ENCODE peak calls at places on chromosomes 13 and 19, in nine cellular contexts. Q is T-helper 17 cell; F is cardiac muscle cell; I is Peyer's patch; G is CD4-positive, CD25-positive, alpha-beta regulatory T cell; W is left ventricle myocardium inferior; T is trophoblast cell; V is HCT116; U is neuronal stem cell. E is an unnamed sample.

GRCh38 chr13:111167290-111167689 is 52.2 kb downstream of the ARHGEF7 start:
- DNase-seq in Q (no peak), F (no peak), I (no peak), G (no peak), W (no peak), T (no peak), V (no peak), U (no peak), E (no peak)

GRCh38 chr19:5627395-5627904 is 4.6 kb downstream of the SAFB start:
- DNase-seq in Q (no peak), F (no peak), I (peak; percentile 76), G (peak; percentile 56), W (peak; percentile 56), T (no peak), V (no peak), U (no peak), E (no peak)

GRCh38 chr13:92838786-92839185 is 387.8 kb upstream of the GPC6 start:
- DNase-seq in Q (no peak), F (no peak), I (no peak), G (no peak), W (no peak), T (no peak), V (no peak), U (no peak), E (no peak)

GRCh38 chr13:66265446-66265845 is 964.7 kb downstream of the PCDH9 start:
- DNase-seq in Q (no peak), F (no peak), I (no peak), G (no peak), W (no peak), T (no peak), V (no peak), U (no peak), E (no peak)

GRCh38 chr13:25167349-25167748 is 4.7 kb downstream of the AMER2 start:
- DNase-seq in Q (no peak), F (no peak), I (no peak), G (no peak), W (no peak), T (no peak), V (no peak), U (no peak), E (no peak)

GRCh38 chr13:79530270-79530669 is 49.3 kb downstream of the NDFIP2 start:
- DNase-seq in Q (no peak), F (no peak), I (no peak), G (no peak), W (no peak), T (no peak), V (no peak), U (no peak), E (no peak)

GRCh38 chr13:113823771-113824170 is 40.1 kb downstream of the GAS6 start:
- DNase-seq in Q (no peak), F (no peak), I (no peak), G (no peak), W (no peak), T (no peak), V (no peak), U (no peak), E (no peak)

GRCh38 chr13:101059803-101060202 is 356.5 kb downstream of the NALCN start:
- DNase-seq in Q (no peak), F (no peak), I (no peak), G (no peak), W (no peak), T (no peak), V (no peak), U (no peak), E (no peak)

GRCh38 chr13:50162001-50162400 is 146.8 kb downstream of the KCNRG start:
- DNase-seq in Q (no peak), F (no peak), I (no peak), G (no peak), W (no peak), T (no peak), V (no peak), U (no peak), E (no peak)

GRCh38 chr13:50241479-50241878 is 226.2 kb downstream of the KCNRG start:
- DNase-seq in Q (no peak), F (no peak), I (no peak), G (no peak), W (no peak), T (no peak), V (no peak), U (no peak), E (no peak)

GRCh38 chr13:41854758-41855157 is 106.2 kb downstream of the VWA8 start:
- DNase-seq in Q (no peak), F (no peak), I (no peak), G (no peak), W (no peak), T (no peak), V (no peak), U (no peak), E (no peak)

GRCh38 chr19:22532388-22533310 is 101.5 kb upstream of the ZNF492 start:
- DNase-seq in Q (no peak), F (no peak), I (peak; percentile 22), G (no peak), W (peak; percentile 64), T (peak; percentile 49), V (no peak), U (no peak), E (no peak)

GRCh38 chr13:100409132-100409531 is 179.5 kb downstream of the GGACT start:
- DNase-seq in Q (no peak), F (no peak), I (no peak), G (no peak), W (no peak), T (no peak), V (no peak), U (no peak), E (no peak)

GRCh38 chr13:45156565-45157361 is 36.5 kb downstream of the GTF2F2 start:
- DNase-seq in Q (no peak), F (no peak), I (no peak), G (no peak), W (no peak), T (no peak), V (no peak), U (no peak), E (no peak)

GRCh38 chr13:98427331-98427995 is 149.4 kb downstream of the STK24 start:
- DNase-seq in Q (no peak), F (no peak), I (no peak), G (no peak), W (no peak), T (no peak), V (no peak), U (no peak), E (no peak)

GRCh38 chr19:397321-397720 is 11.6 kb downstream of the C2CD4C start:
- DNase-seq in Q (no peak), F (no peak), I (no peak), G (no peak), W (no peak), T (no peak), V (no peak), U (no peak), E (no peak)
- H3K9me3 ChIP-seq in Q (no peaks in the 10 kb centered on the region), F (no peaks in the 10 kb centered on the region), I (no peaks in the 10 kb centered on the region), G (no peaks in the 10 kb centered on the region), W (no peaks in the 10 kb centered on the region), T (peaks cover 14% of the 10 kb centered on the region), V (peaks cover 9% of the 10 kb centered on the region), U (peaks cover 3% of the 10 kb centered on the region), E (no peaks in the 10 kb centered on the region)

DNA sequence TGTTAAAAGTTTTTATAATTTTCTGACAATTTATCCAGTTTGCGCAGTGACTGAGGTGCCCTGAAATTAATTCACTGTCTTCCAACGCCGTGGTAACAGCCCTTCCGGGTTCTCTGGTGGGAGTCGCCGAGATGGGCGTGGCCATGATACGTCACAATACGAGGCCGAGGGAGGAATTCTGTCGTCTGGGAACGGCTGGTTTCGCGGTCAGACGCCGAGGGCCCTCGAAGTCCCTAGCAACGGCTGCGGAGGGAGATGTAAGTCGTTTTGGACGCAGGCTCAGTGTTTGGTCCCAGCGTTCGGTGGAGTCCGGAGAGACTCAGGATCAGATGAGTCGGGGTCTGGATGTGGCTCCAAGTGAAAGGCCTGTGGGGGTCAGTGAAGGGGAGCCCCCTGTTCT is 21.7 kb downstream of the ZNF613 start:
- DNase-seq in Q (no peak), F (no peak), I (no peak), G (no peak), W (peak; percentile 20), T (no peak), V (no peak), U (no peak), E (no peak)
- H3K9me3 ChIP-seq in Q (peaks cover 43% of the 10 kb centered on the region), F (peaks cover 18% of the 10 kb centered on the region), I (peaks cover 11% of the 10 kb centered on the region), G (peaks cover 73% of the 10 kb centered on the region), W (peaks cover 87% of the 10 kb centered on the region), T (peaks cover 21% of the 10 kb centered on the region), V (peaks cover 20% of the 10 kb centered on the region), U (peaks cover 54% of the 10 kb centered on the region), E (peaks cover 53% of the 10 kb centered on the region)

GRCh38 chr19:52946322-52947310 is 16.1 kb downstream of the ZNF816 start:
- DNase-seq in Q (no peak), F (peak; percentile 32), I (no peak), G (no peak), W (peak; percentile 51), T (peak; percentile 91), V (no peak), U (no peak), E (no peak)

GRCh38 chr19:52943884-52944643 is 18.6 kb downstream of the ZNF816 start:
- DNase-seq in Q (no peak), F (no peak), I (no peak), G (no peak), W (no peak), T (peak; percentile 64), V (no peak), U (no peak), E (no peak)

GRCh38 chr19:52949422-52949821 is 13.3 kb downstream of the ZNF816 start:
- DNase-seq in Q (no peak), F (no peak), I (no peak), G (no peak), W (no peak), T (no peak), V (no peak), U (no peak), E (no peak)

GRCh38 chr19:52945652-52946321 is 16.9 kb downstream of the ZNF816 start:
- DNase-seq in Q (no peak), F (no peak), I (no peak), G (no peak), W (no peak), T (no peak), V (no peak), U (no peak), E (no peak)

DNA sequence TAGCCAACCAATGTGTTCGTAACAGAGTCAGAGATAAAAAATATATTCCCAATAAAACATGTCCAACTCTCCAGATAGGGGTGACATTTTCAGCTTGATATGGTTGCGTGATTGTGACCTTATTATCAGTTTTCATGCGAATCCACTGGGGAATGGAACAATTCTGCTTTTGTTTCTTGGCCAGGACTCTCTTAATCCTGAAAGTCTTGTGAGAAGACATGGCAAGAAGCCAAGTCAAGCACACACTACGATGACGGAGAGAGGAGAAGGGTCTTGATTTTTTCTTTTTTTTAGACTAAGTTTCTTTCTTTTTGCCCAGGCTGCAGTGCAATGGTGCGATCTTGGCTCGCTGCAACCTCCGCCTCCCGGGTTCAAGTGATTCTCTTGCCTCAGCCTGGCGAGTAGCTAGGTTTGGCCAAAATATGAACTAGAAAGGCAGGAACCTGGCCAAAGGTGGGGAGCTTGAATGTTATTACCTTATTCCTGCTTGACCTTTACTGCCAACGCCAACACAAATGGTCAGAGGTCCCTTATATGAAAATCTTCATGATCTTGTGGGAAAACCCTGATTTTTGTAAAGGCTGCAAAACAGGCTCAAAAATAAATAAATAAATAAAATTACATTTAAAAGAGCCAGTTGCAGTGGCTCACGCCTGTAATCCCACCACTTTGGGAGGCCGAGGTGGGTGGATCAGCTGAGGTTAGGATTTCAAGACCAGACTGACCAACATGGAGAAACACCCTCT is 14.5 kb downstream of the ZNF816 start:
- DNase-seq in Q (no peak), F (no peak), I (no peak), G (no peak), W (no peak), T (no peak), V (no peak), U (no peak), E (no peak)
- H3K9me3 ChIP-seq in Q (peaks cover 40% of the 10 kb centered on the region), F (no peaks in the 10 kb centered on the region), I (no peaks in the 10 kb centered on the region), G (peaks cover 64% of the 10 kb centered on the region), W (peaks cover 66% of the 10 kb centered on the region), T (peaks cover 13% of the 10 kb centered on the region), V (peaks cover 27% of the 10 kb centered on the region), U (peaks cover 66% of the 10 kb centered on the region), E (peaks cover 82% of the 10 kb centered on the region)

GRCh38 chr19:46407891-46408426 is 5.4 kb downstream of the CCDC8 start:
- DNase-seq in Q (no peak), F (no peak), I (no peak), G (no peak), W (no peak), T (no peak), V (no peak), U (no peak), E (no peak)
- H3K9me3 ChIP-seq in Q (no peaks in the 10 kb centered on the region), F (no peaks in the 10 kb centered on the region), I (no peaks in the 10 kb centered on the region), G (no peaks in the 10 kb centered on the region), W (no peaks in the 10 kb centered on the region), T (no peaks in the 10 kb centered on the region), V (no peaks in the 10 kb centered on the region), U (no peaks in the 10 kb centered on the region), E (no peaks in the 10 kb centered on the region)

E was measured in naive thymus-derived CD4-positive, alpha-beta T cell.